ENCODE peak calls at places on chromosomes 13 and 19, in eight cellular contexts. J is PC-3; E is esophagus squamous epithelium; A is mammary epithelial cell; Y is heart left ventricle; M is naive thymus-derived CD4-positive, alpha-beta T cell; Q is CD8-positive, alpha-beta memory T cell; N is brain microvascular endothelial cell. C is an unnamed sample. For H3K27me3, the result is how much of the 10 kb centered on the place peaks cover.

GRCh38 chr19:55492362-55492944 is 4.2 kb downstream of the SSC5D start:
- DNase-seq in Q (no peak), A (no peak), Y (peak), N (no peak), E (no peak), M (no peak), J (no peak), C (no peak)

GRCh38 chr13:36778083-36778671 is 40.8 kb upstream of the RFXAP start:
- DNase-seq in E (no peak), J (peak), M (no peak), A (peak), N (peak), Q (no peak), Y (no peak), C (no peak)

GRCh38 chr19:16351133-16351809 is 26.6 kb downstream of the KLF2 start:
- DNase-seq in J (peak), Y (no peak), E (no peak), M (no peak), A (no peak), Q (no peak), N (no peak), C (no peak)

GRCh38 chr13:111051041-111051440 is 64.1 kb upstream of the ARHGEF7 start:
- DNase-seq in M (no peak), A (no peak), Q (no peak), E (no peak), J (no peak), N (no peak), Y (no peak), C (no peak)

GRCh38 chr19:1276620-1277007 is 1.3 kb downstream of the FAM174C start:
- DNase-seq in Q (no peak), A (no peak), Y (no peak), M (no peak), E (no peak), N (no peak), J (no peak), C (no peak)

GRCh38 chr19:16607819-16608218 is 20.2 kb downstream of the MED26 start:
- DNase-seq in A (no peak), Y (peak), J (no peak), N (no peak), M (no peak), Q (no peak), E (no peak), C (no peak)

GRCh38 chr13:45047394-45048328 is 58.3 kb downstream of the GPALPP1 start:
- DNase-seq in A (peak), J (peak), N (peak), Y (peak), E (no peak), M (peak), Q (peak), C (peak)

GRCh38 chr13:106007156-106007555 is 528.3 kb downstream of the EFNB2 start:
- DNase-seq in E (no peak), J (no peak), M (no peak), Q (no peak), N (no peak), A (no peak), Y (no peak), C (no peak)

GRCh38 chr19:7871280-7871529 is 3.0 kb downstream of the PRR36 start:
- DNase-seq in M (no peak), E (no peak), Q (no peak), N (no peak), Y (no peak), J (no peak), A (no peak), C (no peak)

GRCh38 chr19:1840541-1841115 is 7.7 kb downstream of the REXO1 start:
- DNase-seq in Y (peak), E (no peak), Q (no peak), J (no peak), A (no peak), N (no peak), M (no peak), C (no peak)

GRCh38 chr19:5960005-5961001 is 17.6 kb downstream of the RANBP3 start:
- DNase-seq in E (no peak), A (no peak), N (no peak), J (no peak), Q (no peak), M (no peak), Y (peak), C (no peak)
- H3K27ac ChIP-seq in E (no peak), A (no peak), N (no peak), J (no peak), Q (peak), M (peak), Y (peak), C (peak)

GRCh38 chr19:14116525-14116917 is 1.0 kb downstream of the PRKACA start:
- DNase-seq in A (no peak), J (no peak), N (no peak), M (no peak), Q (no peak), Y (no peak), E (no peak), C (no peak)
- H3K4me3 ChIP-seq in A (peak), J (peak), N (peak), M (peak), Q (peak), Y (peak), E (peak), C (peak)

DNA sequence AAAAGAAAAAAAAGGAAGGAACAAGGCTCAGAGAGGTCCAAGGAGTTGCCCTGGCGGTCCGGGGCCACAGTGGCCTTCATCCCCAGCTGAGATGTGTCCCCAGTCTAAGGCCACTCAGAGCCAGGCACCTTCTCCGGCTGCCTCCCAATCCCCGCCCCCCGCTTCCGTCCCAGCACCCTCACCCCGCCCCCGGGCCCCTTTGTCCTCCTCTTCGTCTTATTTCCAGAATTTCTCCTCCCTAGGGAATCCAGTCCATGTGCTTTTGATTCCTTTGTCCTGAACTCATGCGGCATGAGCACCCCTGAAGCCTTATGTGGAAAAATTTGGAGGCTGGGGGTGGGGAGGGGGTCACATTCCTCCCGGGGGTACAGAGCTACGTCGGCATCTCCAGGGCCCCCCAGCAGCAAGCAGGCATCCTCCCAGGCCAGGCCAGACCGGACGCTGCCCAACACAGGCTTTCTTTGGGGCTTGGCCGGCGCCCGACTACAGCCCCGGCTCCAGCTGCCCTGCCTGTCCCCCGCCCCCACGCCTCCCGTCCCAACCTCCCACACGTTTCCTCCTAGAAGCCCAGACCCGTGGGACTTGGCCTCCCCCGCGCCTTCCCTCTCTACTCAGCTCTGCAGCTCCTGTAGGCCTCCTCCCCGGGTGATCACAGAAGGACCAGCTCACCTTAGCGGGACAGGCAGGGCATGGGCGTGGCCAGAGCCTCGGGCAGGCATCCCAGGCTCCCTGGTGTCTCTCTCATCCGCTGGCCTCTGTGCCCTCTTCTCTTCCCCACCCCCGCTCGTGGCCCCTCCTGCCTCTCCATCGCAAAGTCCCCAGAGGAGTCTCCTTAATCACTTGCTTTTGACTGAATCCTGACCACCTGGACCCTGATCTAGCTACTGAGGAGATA is 17.8 kb upstream of the ADGRE5 start:
- DNase-seq in N (peak), J (peak), Q (peak), E (no peak), A (peak), Y (peak), M (peak), C (no peak)
- H3K27me3 ChIP-seq in N (under half), J (under half), Q (under half), E (under half), A (under half), Y (under half), M (under half), C (under half)

GRCh38 chr19:35270381-35270811 is 1.6 kb downstream of the USF2 start:
- DNase-seq in J (no peak), E (no peak), Y (no peak), A (no peak), Q (no peak), M (no peak), N (no peak), C (no peak)
- H3K27ac ChIP-seq in J (no peak), E (no peak), Y (no peak), A (no peak), Q (no peak), M (peak), N (no peak), C (no peak)

DNA sequence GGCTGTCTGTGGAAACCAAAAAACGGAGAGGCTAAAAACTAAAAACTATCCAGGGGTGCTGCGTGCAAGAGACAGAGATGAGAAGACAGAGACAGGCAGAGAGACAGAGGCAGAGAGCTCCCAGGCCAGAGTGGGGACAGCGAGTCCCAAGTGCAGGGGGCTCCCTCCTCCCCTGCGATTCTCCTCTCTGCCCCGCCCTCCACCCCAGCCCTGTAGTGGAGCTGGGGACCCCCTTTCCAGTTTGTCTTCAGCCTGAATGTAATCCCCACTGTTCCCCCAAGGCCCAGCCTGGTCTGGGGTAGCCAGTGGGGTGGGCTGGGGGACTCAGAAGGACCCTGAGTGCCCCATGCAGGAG is 2.0 kb downstream of the NFIC start:
- DNase-seq in Q (no peak), N (no peak), Y (no peak), M (no peak), A (no peak), J (no peak), E (no peak), C (no peak)
- H3K4me3 ChIP-seq in Q (no peak), N (peak), Y (peak), M (no peak), A (peak), J (peak), E (peak), C (no peak)

GRCh38 chr19:10294368-10294697 is 4.6 kb downstream of the ICAM5 start:
- DNase-seq in E (no peak), J (no peak), Y (peak), N (no peak), Q (no peak), A (no peak), M (no peak), C (no peak)

GRCh38 chr19:10291554-10292205 is 1.9 kb downstream of the ICAM5 start:
- DNase-seq in E (no peak), N (no peak), Y (no peak), A (peak), Q (no peak), J (no peak), M (no peak), C (no peak)

GRCh38 chr19:10292206-10292788 is 2.5 kb downstream of the ICAM5 start:
- DNase-seq in A (peak), E (no peak), N (no peak), Y (peak), Q (peak), M (peak), J (peak), C (no peak)

GRCh38 chr19:10293637-10294367 is 4.0 kb downstream of the ICAM5 start:
- DNase-seq in Q (no peak), E (no peak), M (no peak), N (no peak), J (no peak), Y (no peak), A (no peak), C (no peak)

DNA sequence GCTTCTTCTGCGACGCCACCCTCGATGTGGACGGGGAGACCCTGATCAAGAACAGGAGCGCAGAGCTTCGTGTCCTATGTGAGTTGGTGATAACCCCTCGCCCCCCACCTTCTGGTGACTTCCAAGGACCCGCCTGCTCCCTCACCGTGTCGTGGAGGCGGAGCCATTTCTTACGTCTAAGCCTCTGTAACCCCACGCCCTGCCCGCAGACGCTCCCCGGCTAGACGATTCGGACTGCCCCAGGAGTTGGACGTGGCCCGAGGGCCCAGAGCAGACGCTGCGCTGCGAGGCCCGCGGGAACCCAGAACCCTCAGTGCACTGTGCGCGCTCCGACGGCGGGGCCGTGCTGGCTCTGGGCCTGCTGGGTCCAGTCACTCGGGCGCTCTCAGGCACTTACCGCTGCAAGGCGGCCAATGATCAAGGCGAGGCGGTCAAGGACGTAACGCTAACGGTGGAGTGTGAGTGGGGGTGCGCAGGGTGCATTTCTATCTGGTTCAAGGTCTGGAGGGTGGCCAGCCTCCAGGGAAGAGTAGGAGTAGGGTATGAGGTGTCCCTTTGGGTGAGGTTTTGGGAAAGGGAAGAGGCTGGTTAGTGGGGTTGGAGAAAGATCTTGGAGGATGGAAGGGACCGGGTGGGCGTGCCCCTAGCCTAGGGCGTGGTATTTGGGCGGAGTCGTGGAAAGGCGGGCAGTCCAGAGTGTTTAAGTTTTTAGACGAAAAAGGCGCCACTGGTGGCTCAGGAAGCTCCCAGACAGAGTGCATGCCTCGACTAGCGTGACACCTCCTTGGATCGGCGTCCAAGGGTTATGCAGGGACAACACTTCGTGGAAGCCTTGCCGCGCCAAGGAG is 3.3 kb downstream of the ICAM5 start:
- DNase-seq in N (no peak), J (peak), M (no peak), Q (no peak), E (no peak), A (no peak), Y (no peak), C (no peak)
- H3K27me3 ChIP-seq in N (half or more), J (under half), M (under half), Q (half or more), E (half or more), A (under half), Y (half or more), C (under half)

GRCh38 chr19:39997595-39998216 is 846 bp downstream of the ZNF546 start:
- DNase-seq in E (no peak), M (no peak), N (no peak), Y (no peak), J (no peak), Q (no peak), A (peak), C (no peak)
- H3K27ac ChIP-seq in E (peak), M (peak), N (peak), Y (peak), J (peak), Q (peak), A (no peak), C (peak)

DNA sequence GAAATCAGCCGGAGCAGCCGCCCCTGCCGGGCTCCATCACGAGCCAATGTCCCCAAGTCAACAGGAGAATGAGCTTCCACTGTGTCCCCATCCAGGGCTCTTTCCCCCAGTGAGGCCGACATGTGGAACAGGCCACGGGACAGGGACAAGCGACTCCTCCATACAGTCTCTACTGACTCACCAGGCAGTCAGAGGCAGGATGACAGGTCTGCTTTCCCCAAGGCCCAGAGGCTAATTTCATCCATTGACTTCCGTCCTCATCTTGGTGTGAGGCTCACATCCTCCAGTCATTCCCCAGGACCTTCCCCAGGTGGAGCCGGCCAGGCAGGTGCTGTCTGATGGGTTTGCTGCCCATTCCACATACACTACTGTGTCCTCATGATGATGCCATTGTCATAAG is 3.5 kb downstream of the CEACAM6 start:
- DNase-seq in E (no peak), Q (no peak), A (peak), J (peak), N (no peak), Y (no peak), M (no peak), C (no peak)
- H3K4me3 ChIP-seq in E (no peak), Q (no peak), A (no peak), J (no peak), N (no peak), Y (no peak), M (no peak), C (no peak)

GRCh38 chr13:21012841-21013681 is 48.3 kb downstream of the LATS2 start:
- DNase-seq in N (no peak), A (no peak), M (no peak), J (no peak), E (no peak), Q (no peak), Y (no peak), C (no peak)

GRCh38 chr13:21011378-21011777 is 50.0 kb downstream of the LATS2 start:
- DNase-seq in E (no peak), A (no peak), Y (no peak), N (no peak), Q (no peak), J (no peak), M (no peak), C (no peak)

GRCh38 chr13:21012211-21012610 is 49.2 kb downstream of the LATS2 start:
- DNase-seq in M (no peak), Q (no peak), A (no peak), N (no peak), E (no peak), Y (no peak), J (no peak), C (no peak)

GRCh38 chr13:21009036-21009435 is 52.4 kb downstream of the LATS2 start:
- DNase-seq in E (no peak), Q (no peak), A (no peak), N (no peak), M (no peak), J (no peak), Y (no peak), C (no peak)

GRCh38 chr13:21010621-21011020 is 50.8 kb downstream of the LATS2 start:
- DNase-seq in A (no peak), N (no peak), Y (no peak), Q (no peak), E (no peak), J (peak), M (no peak), C (no peak)
- H3K27me3 ChIP-seq in A (under half), N (under half), Y (under half), Q (under half), E (under half), J (under half), M (under half), C (under half)

DNA sequence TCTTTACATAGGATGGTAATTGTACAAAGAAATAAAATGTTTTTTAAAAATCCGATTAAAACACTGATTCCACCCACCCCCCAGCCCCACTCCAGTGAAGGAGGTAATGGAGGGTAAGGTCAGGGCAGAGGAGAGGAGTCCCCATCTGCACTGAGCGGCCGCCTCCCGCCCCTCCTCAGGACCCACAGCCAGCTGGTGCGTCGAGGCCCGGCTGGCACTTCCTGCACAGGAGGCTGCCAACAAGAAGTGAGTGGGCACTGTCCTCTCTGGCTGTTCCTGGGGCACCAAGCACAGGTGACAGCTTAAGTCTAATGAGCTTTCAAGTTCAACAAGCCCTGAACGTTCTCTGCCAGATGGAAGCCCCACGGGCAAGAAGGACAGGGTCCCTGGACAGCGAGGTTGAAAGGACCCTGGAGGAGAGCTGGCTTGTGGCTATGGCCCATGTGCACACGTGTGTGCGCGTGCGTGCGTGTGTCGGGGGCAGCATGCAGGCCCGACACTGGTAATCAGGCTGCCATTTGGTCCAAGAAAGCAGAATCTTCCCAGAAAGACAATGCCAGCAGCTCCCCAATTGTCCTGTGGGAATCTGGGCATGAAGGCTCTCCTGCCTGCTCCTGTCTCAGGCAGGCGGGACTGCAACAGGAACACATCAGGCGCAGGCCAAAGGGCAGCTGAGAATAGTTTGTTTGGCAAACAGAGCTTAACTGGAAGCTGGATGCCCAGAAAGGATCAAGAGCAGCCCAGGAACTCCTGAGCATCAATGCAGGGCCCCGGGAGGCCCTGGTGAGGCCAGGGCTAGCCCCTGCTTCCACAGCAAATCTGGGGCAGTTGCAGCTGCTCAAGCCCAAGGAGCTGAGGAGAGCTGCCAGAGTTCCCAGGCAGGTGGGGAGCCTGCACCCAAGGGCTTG is 15.1 kb upstream of the EPHX3 start:
- DNase-seq in J (no peak), A (no peak), Q (no peak), M (no peak), Y (peak), E (no peak), N (no peak), C (no peak)
- H3K27ac ChIP-seq in J (no peak), A (no peak), Q (no peak), M (no peak), Y (peak), E (peak), N (peak), C (no peak)